ENCODE peak calls at places on chromosomes 3 and 15, in five cellular contexts. B is transverse colon, F is A549, P is sigmoid colon, Q is stomach. T is an unnamed sample.

GRCh38 chr3:106275592-106275991 is 406.8 kb upstream of the CBLB start:
- DNase-seq in B (no peak), F (no peak), P (no peak), Q (no peak), T (no peak)

GRCh38 chr3:113058188-113058587 is 67.4 kb downstream of the GTPBP8 start:
- DNase-seq in B (no peak), F (no peak), P (no peak), Q (no peak), T (no peak)

GRCh38 chr3:51938780-51939425 is 2.8 kb downstream of the RRP9 start:
- DNase-seq in B (no peak), F (no peak), P (peak), Q (peak), T (peak)

GRCh38 chr3:59381282-59381681 is 331.5 kb upstream of the CFAP20DC start:
- DNase-seq in B (no peak), F (no peak), P (no peak), Q (no peak), T (no peak)

GRCh38 chr15:65939901-65940617 is 70.8 kb downstream of the RAB11A start:
- DNase-seq in B (no peak), F (peak), P (no peak), Q (peak), T (peak)

GRCh38 chr15:60901647-60902046 is 327.5 kb downstream of the RORA start:
- DNase-seq in B (no peak), F (no peak), P (no peak), Q (no peak), T (no peak)

GRCh38 chr3:127458698-127459097 is 131.8 kb downstream of the TPRA1 start:
- DNase-seq in B (no peak), F (no peak), P (no peak), Q (no peak), T (no peak)

GRCh38 chr3:128902426-128902825 is 23.0 kb downstream of the ACAD9 start:
- DNase-seq in B (no peak), F (no peak), P (no peak), Q (no peak), T (no peak)

GRCh38 chr15:63772531-63772930 is 61.2 kb downstream of the HERC1 start:
- DNase-seq in B (no peak), F (no peak), P (no peak), Q (no peak), T (no peak)

GRCh38 chr3:37667359-37667758 is 194.3 kb upstream of the CTDSPL start:
- DNase-seq in B (no peak), F (no peak), P (no peak), Q (no peak), T (no peak)

GRCh38 chr15:50996641-50997040 is 88.2 kb downstream of the AP4E1 start:
- DNase-seq in B (no peak), F (no peak), P (no peak), Q (no peak), T (no peak)

GRCh38 chr15:101522621-101523559 is 33.4 kb upstream of the PCSK6 start:
- DNase-seq in B (no peak), F (no peak), P (no peak), Q (no peak), T (no peak)

GRCh38 chr15:45448516-45448915 is 70.2 kb upstream of the GATM start:
- DNase-seq in B (peak), F (no peak), P (no peak), Q (no peak), T (no peak)
- TF ChIP-seq EP300 in B (no peak), F (no peak), P (no peak), Q (no peak), T (no peak)

GRCh38 chr3:159882784-159883779 is 105.6 kb upstream of the IL12A start:
- DNase-seq in B (no peak), F (no peak), P (no peak), Q (no peak), T (no peak)
- TF ChIP-seq CTCF in B (no peak), F (no peak), P (no peak), Q (no peak), T (no peak)

GRCh38 chr15:68687136-68687735 is 108.4 kb downstream of the CORO2B start:
- DNase-seq in B (no peak), F (no peak), P (peak), Q (no peak), T (no peak)
- H3K27ac ChIP-seq in B (no peak), F (no peak), P (no peak), Q (no peak), T (no peak)

GRCh38 chr3:172083995-172084409 is 44.6 kb downstream of the FNDC3B start:
- DNase-seq in B (no peak), F (no peak), P (no peak), Q (no peak), T (no peak)

GRCh38 chr3:172084871-172085556 is 45.6 kb downstream of the FNDC3B start:
- DNase-seq in B (no peak), F (no peak), P (no peak), Q (no peak), T (no peak)

GRCh38 chr3:172080503-172080902 is 41.1 kb downstream of the FNDC3B start:
- DNase-seq in B (no peak), F (no peak), P (no peak), Q (no peak), T (no peak)

GRCh38 chr3:172082820-172083513 is 43.6 kb downstream of the FNDC3B start:
- DNase-seq in B (no peak), F (no peak), P (no peak), Q (no peak), T (no peak)

DNA sequence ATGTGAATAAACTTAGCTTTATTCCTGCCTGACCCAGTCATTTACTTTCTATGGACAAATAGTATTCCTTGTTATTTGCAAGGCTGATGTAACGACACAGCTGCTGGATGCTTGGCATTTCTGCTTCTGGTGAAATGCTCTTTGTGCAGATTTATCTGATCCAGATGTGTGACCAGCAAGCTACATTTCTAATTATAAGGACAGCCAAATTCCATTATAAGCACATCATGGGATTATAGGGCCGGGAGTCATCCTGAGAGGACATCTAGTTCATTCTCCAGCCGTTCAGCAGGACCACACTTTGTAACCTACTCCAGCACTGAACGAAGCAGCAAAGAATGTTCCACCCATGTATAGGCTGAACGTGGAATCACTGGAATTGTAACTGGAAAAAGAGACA is 42.9 kb downstream of the FNDC3B start:
- DNase-seq in B (peak), F (no peak), P (peak), Q (no peak), T (no peak)
- TF ChIP-seq EP300 in B (no peak), F (no peak), P (no peak), Q (no peak), T (no peak)

GRCh38 chr3:120567370-120568197 is 28.6 kb upstream of the NDUFB4 start:
- DNase-seq in B (no peak), F (peak), P (peak), Q (no peak), T (no peak)
- TF ChIP-seq CTCF in B (peak), F (peak), P (peak), Q (peak), T (peak)

GRCh38 chr15:82129144-82129692 is 83.4 kb upstream of the MEX3B start:
- DNase-seq in B (no peak), F (no peak), P (no peak), Q (no peak), T (no peak)

GRCh38 chr15:82128401-82129143 is 82.8 kb upstream of the MEX3B start:
- DNase-seq in B (no peak), F (no peak), P (no peak), Q (no peak), T (no peak)

GRCh38 chr15:82129769-82130168 is 84.0 kb upstream of the MEX3B start:
- DNase-seq in B (no peak), F (peak), P (no peak), Q (no peak), T (no peak)

GRCh38 chr15:82126346-82126745 is 80.5 kb upstream of the MEX3B start:
- DNase-seq in B (no peak), F (no peak), P (no peak), Q (no peak), T (no peak)

DNA sequence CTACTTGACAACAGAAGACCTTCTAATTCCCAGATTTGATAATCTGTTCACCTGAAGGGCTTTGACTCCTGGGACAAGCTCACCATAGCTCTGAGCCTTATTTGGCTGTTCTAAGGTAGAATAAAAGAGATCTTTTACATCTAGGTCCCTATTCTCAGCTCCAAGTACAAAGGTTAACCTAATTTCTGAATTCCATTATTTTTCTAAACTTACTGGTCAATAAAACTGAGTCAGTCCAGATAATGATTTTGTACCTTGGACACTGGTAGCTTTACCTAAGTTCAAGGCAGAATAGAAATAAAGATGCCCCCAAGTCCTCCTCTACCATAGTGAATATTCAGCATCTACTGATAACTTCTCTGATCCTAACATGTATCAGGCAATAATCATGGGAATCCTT is 81.8 kb upstream of the MEX3B start:
- DNase-seq in B (no peak), F (no peak), P (no peak), Q (no peak), T (no peak)
- H3K27ac ChIP-seq in B (no peak), F (no peak), P (no peak), Q (no peak), T (no peak)